ENCODE peak calls at places on chromosomes 11 and 22, in six cellular contexts. C, L, R, S, O and M are unnamed samples.

GRCh38 chr11:77244277-77245014 is 57.0 kb downstream of the GDPD4 start:
- DNase-seq in S (peak), O (peak), C (peak), L (peak), R (peak), M (no peak)

GRCh38 chr11:112834277-112834755 is 126.9 kb upstream of the NCAM1 start:
- DNase-seq in R (no peak), S (no peak), L (no peak), O (no peak), C (no peak), M (no peak)

GRCh38 chr11:11611381-11611780 is 10.4 kb downstream of the GALNT18 start:
- DNase-seq in S (no peak), C (no peak), R (no peak), L (no peak), O (no peak), M (no peak)

GRCh38 chr11:120698918-120699317 is 187.4 kb downstream of the GRIK4 start:
- DNase-seq in S (no peak), L (no peak), O (no peak), R (no peak), C (no peak), M (no peak)

GRCh38 chr11:24593332-24593731 is 96.5 kb downstream of the LUZP2 start:
- DNase-seq in C (peak), R (no peak), O (no peak), L (peak), S (no peak), M (no peak)

GRCh38 chr11:75689861-75690641 is 21.2 kb upstream of the MAP6 start:
- DNase-seq in R (no peak), O (no peak), L (no peak), S (no peak), C (peak), M (no peak)

GRCh38 chr11:127587511-127587910 is 586.9 kb upstream of the KIRREL3 start:
- DNase-seq in S (no peak), R (no peak), L (no peak), C (no peak), O (no peak), M (no peak)

GRCh38 chr11:68872216-68873003 is 30.7 kb upstream of the CPT1A start:
- DNase-seq in S (no peak), R (no peak), L (peak), O (no peak), C (peak), M (no peak)

GRCh38 chr22:32951081-32951806 is 106.9 kb downstream of the SYN3 start:
- DNase-seq in S (no peak), R (no peak), L (no peak), O (no peak), C (no peak), M (no peak)

GRCh38 chr11:35006389-35007128 is 90.1 kb downstream of the PDHX start:
- DNase-seq in O (no peak), L (peak), R (no peak), S (peak), C (no peak), M (no peak)

GRCh38 chr11:34495724-34496377 is 17.7 kb downstream of the ELF5 start:
- DNase-seq in O (no peak), R (no peak), S (peak), L (no peak), C (peak), M (no peak)

GRCh38 chr11:59918987-59919589 is 19.1 kb upstream of the OOSP1 start:
- DNase-seq in S (peak), R (no peak), C (peak), O (no peak), L (peak), M (no peak)

GRCh38 chr22:17872491-17872890 is 98.2 kb upstream of the BID start:
- DNase-seq in O (no peak), C (peak), L (peak), R (no peak), S (no peak), M (no peak)

GRCh38 chr11:11396290-11397042 is 43.4 kb upstream of the CSNK2A3 start:
- DNase-seq in R (peak), O (peak), L (peak), C (peak), S (peak), M (no peak)

GRCh38 chr11:22304337-22304961 is 33.7 kb upstream of the SLC17A6 start:
- DNase-seq in L (peak), S (peak), O (no peak), C (peak), R (peak), M (no peak)

GRCh38 chr22:20114506-20115475 is 1.1 kb upstream of the RANBP1 start:
- DNase-seq in C (no peak), L (no peak), O (no peak), R (no peak), S (no peak), M (no peak)

GRCh38 chr11:77127969-77128691 is at the start of gene MYO7A:
- DNase-seq in S (no peak), C (no peak), L (peak), R (no peak), O (no peak), M (no peak)

GRCh38 chr11:71406681-71407080 is 41.5 kb downstream of the DHCR7 start:
- DNase-seq in C (no peak), O (no peak), L (no peak), S (no peak), R (no peak), M (no peak)

GRCh38 chr11:29989181-29989580 is 27.6 kb downstream of the KCNA4 start:
- DNase-seq in O (no peak), R (no peak), C (peak), L (no peak), S (no peak), M (no peak)

GRCh38 chr22:40634119-40634903 is 2.2 kb downstream of the MRTFA start:
- DNase-seq in S (no peak), L (no peak), R (no peak), O (no peak), C (no peak), M (no peak)

GRCh38 chr11:18745251-18745650 is 19.3 kb upstream of the IGSF22 start:
- DNase-seq in L (no peak), C (no peak), O (no peak), R (no peak), S (no peak), M (no peak)

GRCh38 chr11:34624069-34624468 is 3.2 kb downstream of the EHF start:
- DNase-seq in C (peak), R (no peak), S (no peak), O (no peak), L (no peak), M (no peak)

GRCh38 chr11:106216281-106216680 is 138.8 kb downstream of the AASDHPPT start:
- DNase-seq in C (peak), R (no peak), S (no peak), O (no peak), L (no peak), M (no peak)

GRCh38 chr22:46479046-46479445 is 58.4 kb downstream of the CELSR1 start:
- DNase-seq in R (no peak), S (no peak), L (no peak), O (no peak), C (no peak), M (no peak)

GRCh38 chr11:1669546-1670218 is 27.3 kb upstream of the KRTAP5-6 start:
- DNase-seq in L (no peak), R (no peak), C (no peak), O (no peak), S (no peak), M (no peak)

GRCh38 chr11:120024586-120024985 is 113.3 kb downstream of the TRIM29 start:
- DNase-seq in L (no peak), C (no peak), R (no peak), S (no peak), O (no peak), M (peak)

GRCh38 chr22:40766956-40767355 is 52.2 kb downstream of the SLC25A17 start:
- DNase-seq in S (no peak), R (no peak), O (no peak), C (no peak), L (no peak), M (no peak)

GRCh38 chr11:66868726-66869291 is 11.9 kb downstream of the LRFN4 start:
- DNase-seq in C (peak), S (no peak), R (no peak), O (no peak), L (no peak), M (no peak)

GRCh38 chr11:44611687-44612437 is 46.4 kb downstream of the CD82 start:
- DNase-seq in S (no peak), O (no peak), L (no peak), R (no peak), C (no peak), M (no peak)

GRCh38 chr11:96426356-96427103 is 36.7 kb downstream of the JRKL start:
- DNase-seq in C (peak), S (peak), L (peak), O (peak), R (peak), M (no peak)

GRCh38 chr11:27209562-27210005 is 153.4 kb downstream of the CCDC34 start:
- DNase-seq in C (peak), R (peak), L (peak), O (peak), S (peak), M (no peak)

GRCh38 chr11:27212248-27212780 is 150.7 kb downstream of the CCDC34 start:
- DNase-seq in O (no peak), L (no peak), C (no peak), R (no peak), S (no peak), M (no peak)

GRCh38 chr11:27213232-27213660 is 149.8 kb downstream of the CCDC34 start:
- DNase-seq in S (peak), R (peak), L (peak), C (peak), O (peak), M (no peak)

GRCh38 chr11:27210509-27210908 is 152.5 kb downstream of the CCDC34 start:
- DNase-seq in O (no peak), C (no peak), R (no peak), S (no peak), L (no peak), M (no peak)

GRCh38 chr11:27211370-27212127 is 151.5 kb downstream of the CCDC34 start:
- DNase-seq in R (no peak), O (no peak), C (no peak), L (no peak), S (no peak), M (no peak)
- TF ChIP-seq CTCF in R (peak), O (peak), C (peak), L (peak), S (peak), M (peak)

DNA sequence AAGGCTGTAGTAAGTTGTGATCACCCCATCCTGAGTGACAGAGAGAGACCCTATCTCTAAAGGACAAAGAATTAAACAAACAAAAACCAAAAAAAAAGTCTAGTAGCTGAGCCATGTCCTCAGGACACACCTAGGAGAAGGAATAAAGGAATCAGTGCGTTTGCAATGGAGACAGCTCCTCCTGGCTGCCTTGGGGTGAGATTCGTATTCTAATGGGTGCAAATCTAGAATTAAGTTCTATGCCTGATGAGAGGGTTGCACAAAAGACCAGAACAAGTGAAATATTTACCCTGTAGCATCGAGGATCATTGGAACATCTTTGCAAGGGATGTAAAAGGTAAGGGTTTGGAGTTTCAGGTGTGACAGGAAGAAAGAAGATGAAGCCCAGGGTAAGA is 70.3 kb upstream of the BMAL1 start:
- DNase-seq in S (no peak), C (peak), R (no peak), O (no peak), L (no peak), M (no peak)
- TF ChIP-seq CTCF in S (peak), C (peak), R (no peak), O (no peak), L (no peak), M (peak)

GRCh38 chr22:27714076-27714475 is 87.5 kb downstream of the MN1 start:
- DNase-seq in C (no peak), S (no peak), R (no peak), L (no peak), O (no peak), M (no peak)

GRCh38 chr22:27715078-27715477 is 86.5 kb downstream of the MN1 start:
- DNase-seq in C (no peak), L (no peak), R (no peak), O (no peak), S (no peak), M (no peak)

GRCh38 chr22:27716074-27716473 is 85.5 kb downstream of the MN1 start:
- DNase-seq in L (no peak), C (no peak), S (no peak), O (no peak), R (no peak), M (no peak)

GRCh38 chr22:27709919-27710452 is 91.6 kb downstream of the MN1 start:
- DNase-seq in O (no peak), C (no peak), S (no peak), L (no peak), R (no peak), M (no peak)

DNA sequence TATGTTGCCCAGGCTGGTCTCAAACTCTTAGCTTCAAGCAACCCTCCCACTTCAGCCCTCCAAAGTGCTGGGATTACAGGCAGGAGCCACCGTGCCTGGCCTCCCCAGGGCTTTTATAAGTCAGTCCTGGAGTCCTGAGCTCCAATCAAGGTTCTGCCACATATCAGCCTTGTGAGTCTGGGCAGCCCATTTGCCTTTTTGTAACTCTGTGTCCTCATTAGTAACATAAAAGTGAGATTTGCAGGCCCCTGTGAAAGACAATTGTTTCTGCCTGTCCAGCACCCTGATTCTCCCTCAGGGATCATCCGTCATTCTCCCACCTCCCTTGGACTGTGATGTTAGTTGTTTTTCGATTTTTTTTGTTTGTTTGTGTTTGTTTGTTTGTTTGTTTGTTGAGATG is 89.8 kb downstream of the MN1 start:
- DNase-seq in C (no peak), R (no peak), S (no peak), L (no peak), O (no peak), M (no peak)
- TF ChIP-seq CTCF in C (no peak), R (no peak), S (no peak), L (no peak), O (no peak), M (no peak)

DNA sequence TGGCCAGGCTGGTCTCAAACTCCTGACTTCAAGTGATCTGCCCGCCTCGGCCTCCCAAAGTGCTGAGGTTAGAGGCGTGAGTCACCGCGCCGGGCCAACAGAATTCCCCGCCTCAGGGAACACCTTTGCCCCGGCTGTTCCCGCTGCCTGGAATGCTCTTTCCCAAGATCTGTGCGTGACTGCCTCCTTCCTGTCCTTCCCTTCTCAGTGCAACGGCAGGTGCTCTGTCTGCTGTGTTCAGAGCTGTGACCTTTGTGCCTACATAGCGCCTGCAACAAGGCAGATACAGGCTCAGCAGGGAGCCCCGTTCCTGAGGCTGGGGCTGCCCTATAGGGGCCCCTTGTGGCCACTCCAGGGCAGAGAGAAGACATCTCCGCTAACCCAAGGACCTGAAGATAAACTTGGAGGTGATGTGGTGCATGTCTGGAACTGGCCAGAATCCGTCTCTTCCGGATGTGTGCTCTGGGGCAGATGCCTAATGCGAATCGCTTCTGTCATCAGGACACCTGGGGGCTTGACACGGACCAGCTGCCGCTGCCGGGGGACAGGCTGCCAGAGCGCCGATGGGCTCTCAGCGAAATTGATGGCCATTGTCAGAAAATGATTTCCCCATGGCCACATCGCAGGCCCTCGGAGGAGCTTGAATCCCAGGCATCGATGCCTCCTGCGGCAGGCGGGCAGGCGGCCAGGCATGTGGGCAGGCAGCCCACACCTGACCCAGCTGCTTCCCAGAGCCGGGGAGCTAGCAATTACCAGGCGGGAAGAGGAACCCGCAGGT is 43.5 kb upstream of the TCF20 start:
- DNase-seq in S (no peak), L (peak), R (no peak), C (peak), O (no peak), M (no peak)
- TF ChIP-seq CTCF in S (peak), L (peak), R (peak), C (peak), O (no peak), M (peak)

DNA sequence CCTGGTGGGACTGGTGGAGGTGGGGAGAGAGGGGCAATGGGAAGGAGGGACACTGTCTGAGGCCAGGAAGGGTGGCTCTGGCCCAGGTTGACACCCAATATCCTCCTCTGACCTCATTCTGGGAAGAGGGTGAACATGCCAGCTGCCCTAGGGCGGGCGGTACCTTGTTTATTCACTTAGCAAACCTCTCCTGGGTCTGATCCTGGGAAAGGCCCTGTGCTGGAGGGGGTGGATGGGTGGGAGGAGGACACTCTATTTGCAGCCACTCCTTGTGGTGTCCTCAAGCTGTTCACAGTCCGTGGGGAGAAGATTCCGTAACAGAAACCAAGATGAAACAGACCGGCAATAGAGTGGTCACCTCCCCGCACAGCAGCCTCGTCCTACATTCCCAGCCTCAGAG is 49.7 kb upstream of the EIF3D start:
- DNase-seq in R (no peak), S (no peak), O (no peak), L (no peak), C (no peak), M (no peak)
- TF ChIP-seq CTCF in R (no peak), S (no peak), O (no peak), L (no peak), C (no peak), M (no peak)